ENCODE peak calls at places on chromosomes 16 and 17, in nine cellular contexts. D, S, Z, A, C, E, X, Q and N are unnamed samples.
A peak's percentile ranks its signal among the peaks of the same experiment; 100 is the strongest.

GRCh38 chr17:17540278-17540906 is 44.2 kb upstream of the RASD1 start:
- DNase-seq in A (no peak), E (no peak), S (no peak), Q (no peak), C (no peak), X (no peak), Z (no peak), D (no peak), N (no peak)

GRCh38 chr17:45579529-45580495 is 89.3 kb upstream of the PLEKHM1 start:
- DNase-seq in C (no peak), Z (no peak), E (no peak), S (no peak), Q (no peak), D (no peak), X (no peak), A (no peak), N (no peak)

GRCh38 chr16:1493746-1494094 is 560 bp downstream of the TELO2 start:
- DNase-seq in C (peak; percentile 6), E (no peak), X (no peak), D (no peak), S (no peak), A (no peak), Q (no peak), Z (peak; percentile 24), N (no peak)

GRCh38 chr16:25097304-25097988 is 14.1 kb upstream of the LCMT1 start:
- DNase-seq in S (no peak), E (no peak), Z (no peak), Q (no peak), X (no peak), A (no peak), C (peak; percentile 61), D (no peak), N (no peak)

GRCh38 chr17:6241996-6242395 is 171.8 kb downstream of the WSCD1 start:
- DNase-seq in E (no peak), C (no peak), A (no peak), X (no peak), D (no peak), S (no peak), Q (no peak), Z (no peak), N (no peak)

GRCh38 chr17:47704781-47705180 is 10.8 kb downstream of the TBKBP1 start:
- DNase-seq in A (no peak), E (no peak), S (no peak), Z (no peak), D (no peak), X (no peak), Q (no peak), C (no peak), N (no peak)

GRCh38 chr17:40317880-40318834 is 9.2 kb downstream of the RARA start:
- DNase-seq in X (peak; percentile 97), A (peak; percentile 98), D (peak; percentile 91), C (peak; percentile 95), S (peak; percentile 92), Z (peak; percentile 99), Q (peak; percentile 92), E (peak; percentile 83), N (peak; percentile 92)

GRCh38 chr16:3020604-3021448 is 658 bp downstream of the TNFRSF12A start:
- DNase-seq in Z (peak; percentile 81), D (no peak), Q (no peak), X (peak; percentile 88), C (peak; percentile 89), S (no peak), A (peak; percentile 89), E (peak; percentile 49), N (no peak)

GRCh38 chr17:14461131-14461530 is 160.2 kb downstream of the HS3ST3B1 start:
- DNase-seq in E (no peak), Z (no peak), Q (no peak), C (no peak), A (no peak), X (no peak), S (no peak), D (no peak), N (no peak)

GRCh38 chr16:29310852-29311314 is 95.6 kb downstream of the NPIPB11 start:
- DNase-seq in Q (no peak), A (no peak), Z (no peak), C (no peak), E (no peak), S (no peak), D (no peak), X (peak; percentile 44), N (no peak)

GRCh38 chr17:50475362-50475761 is 3.3 kb upstream of the RSAD1 start:
- DNase-seq in Z (no peak), Q (no peak), C (no peak), E (no peak), A (no peak), D (no peak), X (no peak), S (no peak), N (no peak)

GRCh38 chr17:32626371-32626770 is 139.6 kb downstream of the CDK5R1 start:
- DNase-seq in E (no peak), C (no peak), S (no peak), D (no peak), Q (no peak), X (no peak), Z (no peak), A (no peak), N (no peak)

GRCh38 chr16:13391337-13391736 is 489.9 kb downstream of the SHISA9 start:
- DNase-seq in S (no peak), X (no peak), E (no peak), A (no peak), D (no peak), Q (no peak), Z (no peak), C (no peak), N (no peak)

GRCh38 chr17:50630524-50631194 is 4.0 kb upstream of the ABCC3 start:
- DNase-seq in S (peak; percentile 67), Q (no peak), E (peak; percentile 9), C (no peak), X (no peak), D (peak; percentile 48), Z (peak; percentile 90), A (no peak), N (peak; percentile 27)

GRCh38 chr17:9329251-9329921 is 246.2 kb downstream of the STX8 start:
- DNase-seq in D (no peak), C (no peak), S (no peak), X (no peak), A (no peak), Z (no peak), Q (no peak), E (no peak), N (no peak)

GRCh38 chr17:50431219-50431618 is 5.2 kb downstream of the ACSF2 start:
- DNase-seq in C (no peak), D (no peak), Z (no peak), Q (no peak), X (no peak), E (no peak), A (no peak), S (no peak), N (no peak)